ENCODE peak calls at places on chromosomes 4 and X, in four cellular contexts. E is fibroblast of lung, A is breast epithelium, J is heart left ventricle. N is an unnamed sample. For H3K36me3, the result is how much of the 10 kb centered on the place peaks cover.

GRCh38 chr4:16467061-16467460 is 240.8 kb upstream of the TAPT1 start:
- DNase-seq in E (no peak), A (no peak), J (no peak), N (no peak)

GRCh38 chr4:142267101-142267500 is 579.0 kb downstream of the INPP4B start:
- DNase-seq in E (no peak), A (no peak), J (no peak), N (no peak)

GRCh38 chr4:163663454-163664225 is 169.2 kb downstream of the TMA16 start:
- DNase-seq in E (no peak), A (no peak), J (no peak), N (no peak)

GRCh38 chrX:154135458-154136229 is 8.4 kb upstream of the OPN1LW start:
- DNase-seq in E (no peak), A (no peak), J (no peak), N (peak)

GRCh38 chrX:44223150-44223549 is 120.3 kb downstream of the EFHC2 start:
- DNase-seq in E (peak), A (peak), J (no peak), N (no peak)

GRCh38 chr4:105453550-105454201 is 20.2 kb downstream of the PPA2 start:
- DNase-seq in E (no peak), A (no peak), J (no peak), N (no peak)

GRCh38 chrX:124280294-124280902 is 52.1 kb upstream of the TEX13D start:
- DNase-seq in E (peak), A (no peak), J (no peak), N (no peak)

GRCh38 chr4:88219099-88219498 is 60.7 kb upstream of the ABCG2 start:
- DNase-seq in E (peak), A (no peak), J (no peak), N (no peak)

GRCh38 chr4:68466751-68467150 is 19.5 kb downstream of the TMPRSS11E start:
- DNase-seq in E (no peak), A (no peak), J (no peak), N (no peak)

DNA sequence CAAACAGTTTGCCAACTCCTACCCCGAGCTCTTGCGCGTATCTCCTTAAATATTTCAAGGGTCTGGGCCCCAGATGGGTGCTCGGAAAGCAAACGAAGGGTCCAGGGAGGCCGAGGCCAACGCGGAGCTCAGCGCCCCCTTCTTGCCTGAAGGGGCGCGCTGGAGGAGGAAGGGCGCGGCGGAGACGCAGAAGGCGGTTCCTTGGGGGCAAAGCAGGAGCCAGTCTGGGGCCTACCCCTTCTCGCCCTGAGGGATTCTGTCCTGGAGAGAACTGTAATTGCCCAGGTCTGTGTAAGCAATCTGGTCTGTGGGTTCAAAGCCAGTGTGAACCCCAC is 4.0 kb upstream of the SFRP2 start:
- DNase-seq in E (no peak), A (no peak), J (no peak), N (no peak)
- H3K27ac ChIP-seq in E (no peak), A (no peak), J (no peak), N (no peak)

GRCh38 chr4:1744552-1744951 is 23.2 kb downstream of the TACC3 start:
- DNase-seq in E (no peak), A (no peak), J (no peak), N (no peak)

GRCh38 chr4:1745165-1745564 is 23.8 kb downstream of the TACC3 start:
- DNase-seq in E (no peak), A (no peak), J (no peak), N (no peak)

GRCh38 chr4:1745697-1746096 is 24.4 kb downstream of the TACC3 start:
- DNase-seq in E (no peak), A (no peak), J (no peak), N (no peak)

GRCh38 chr4:1743975-1744374 is 22.7 kb downstream of the TACC3 start:
- DNase-seq in E (no peak), A (no peak), J (no peak), N (no peak)

DNA sequence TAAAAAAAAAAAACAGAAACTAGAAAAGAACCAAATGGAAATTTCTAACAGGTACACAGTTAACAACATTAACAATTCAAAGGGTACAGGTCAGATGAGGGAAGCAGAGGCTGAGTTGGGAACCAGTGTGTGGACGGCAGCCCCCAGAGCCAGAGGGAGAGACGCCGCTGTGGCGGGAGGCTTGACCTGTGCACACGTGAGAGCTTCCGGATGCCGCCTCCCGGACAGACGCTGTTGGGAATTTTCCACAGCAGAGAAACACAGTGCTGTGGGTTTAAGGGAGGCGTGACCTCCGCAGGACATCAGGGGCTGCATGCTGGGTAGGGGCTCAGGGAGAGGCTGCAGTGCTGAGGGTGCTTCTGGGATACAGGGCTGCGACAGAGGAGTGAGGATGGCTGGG is 22.2 kb downstream of the TACC3 start:
- DNase-seq in E (no peak), A (no peak), J (no peak), N (no peak)
- H3K36me3 ChIP-seq in E (under half), A (under half), J (half or more), N (under half)

DNA sequence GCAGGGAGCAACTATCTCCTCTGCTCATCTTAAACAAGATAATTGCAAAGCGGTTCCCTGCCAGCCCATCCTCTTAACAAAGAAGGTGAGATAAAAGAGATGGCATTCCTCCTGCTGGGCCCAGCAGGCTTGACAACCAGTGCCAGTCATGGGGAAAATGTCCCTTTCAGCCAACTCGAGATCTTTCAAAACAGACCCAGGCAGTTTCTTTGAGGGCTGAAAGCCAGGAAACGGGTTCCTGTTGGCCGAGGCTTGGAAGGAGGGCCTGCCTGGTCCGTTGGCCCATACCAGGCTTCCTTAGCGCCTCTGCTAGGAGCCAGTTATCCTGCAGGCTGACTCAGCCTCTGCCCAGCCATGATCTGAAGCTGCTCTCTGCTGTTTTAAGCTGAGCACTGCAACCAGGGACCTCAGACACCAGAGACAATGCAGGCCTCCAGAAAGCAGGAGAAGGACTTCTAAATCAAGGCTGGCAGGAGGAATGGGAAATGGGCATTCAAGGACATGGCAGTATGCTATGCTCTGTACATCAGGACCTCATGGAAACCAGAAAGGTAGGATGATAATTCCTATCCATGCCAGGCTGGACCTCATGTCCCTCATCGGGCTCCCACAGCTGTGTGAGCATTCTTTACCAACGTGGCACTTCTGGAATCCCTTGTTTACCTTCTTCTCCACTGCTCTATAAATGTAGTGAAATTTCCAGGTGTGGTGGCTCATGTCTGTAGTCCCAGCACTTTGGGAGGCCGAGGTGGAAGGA is 42.4 kb upstream of the SLC2A9 start:
- DNase-seq in E (peak), A (peak), J (peak), N (no peak)
- TF ChIP-seq CTCF in E (peak), A (peak), J (peak), N (no peak)

GRCh38 chr4:120008957-120009356 is 57.7 kb downstream of the MAD2L1 start:
- DNase-seq in E (no peak), A (no peak), J (no peak), N (no peak)

GRCh38 chr4:120007171-120007894 is 59.3 kb downstream of the MAD2L1 start:
- DNase-seq in E (peak), A (no peak), J (no peak), N (no peak)

GRCh38 chr4:120009731-120010130 is 56.9 kb downstream of the MAD2L1 start:
- DNase-seq in E (peak), A (no peak), J (no peak), N (no peak)

GRCh38 chr4:120005527-120005926 is 61.1 kb downstream of the MAD2L1 start:
- DNase-seq in E (no peak), A (no peak), J (no peak), N (no peak)

GRCh38 chr4:120008075-120008474 is 58.6 kb downstream of the MAD2L1 start:
- DNase-seq in E (no peak), A (no peak), J (no peak), N (no peak)
- H3K27ac ChIP-seq in E (no peak), A (no peak), J (no peak), N (no peak)

DNA sequence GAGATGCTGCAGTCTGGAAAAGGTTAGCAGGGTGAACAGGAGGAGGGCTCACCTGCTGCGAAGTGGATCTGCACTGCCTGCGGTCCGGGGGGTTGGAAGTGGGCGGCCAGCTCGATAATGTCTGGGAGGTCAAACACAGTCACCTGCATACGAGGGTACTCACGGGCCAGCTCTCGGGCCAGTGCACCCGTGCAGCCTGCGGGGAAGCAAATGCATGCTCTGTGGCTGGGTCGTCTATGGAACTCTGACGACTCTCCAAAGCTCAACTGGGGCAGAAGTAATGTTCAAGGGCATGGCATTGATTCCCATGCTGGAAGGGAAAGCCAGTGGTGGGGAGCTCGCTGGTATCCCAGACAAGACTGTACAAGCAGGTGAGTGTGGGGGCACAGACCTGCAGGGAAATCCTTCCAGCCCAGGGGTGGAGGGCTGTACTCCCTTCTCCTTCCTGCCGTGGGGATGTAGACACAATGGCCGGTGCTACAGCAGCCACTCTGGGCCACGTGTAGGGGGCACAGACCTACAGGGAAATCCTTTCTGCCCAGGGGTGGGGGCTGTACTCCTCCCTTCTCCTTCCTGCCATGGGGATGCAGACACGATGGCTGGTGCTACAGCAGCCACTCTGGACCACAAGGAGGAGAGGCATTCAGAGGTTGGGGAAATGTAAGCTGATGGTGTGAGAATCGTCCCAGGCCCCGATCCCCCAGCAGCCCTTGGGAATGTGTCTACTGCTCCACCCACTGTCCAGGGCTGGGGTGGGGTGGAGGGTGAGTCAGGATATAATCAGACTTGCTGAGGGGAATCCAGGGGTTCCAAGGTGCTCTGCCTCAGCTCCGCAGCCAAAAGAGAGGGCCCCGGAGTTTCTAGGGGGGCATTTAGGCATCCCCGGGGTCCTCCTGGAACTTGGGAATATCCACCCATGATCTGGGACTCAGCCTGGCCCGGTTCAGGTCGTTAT is 26.3 kb upstream of the SLC25A6 start:
- DNase-seq in E (no peak), A (no peak), J (no peak), N (no peak)
- H3K36me3 ChIP-seq in E (under half), A (under half), J (under half), N (under half)

GRCh38 chrX:130024127-130024526 is 41.7 kb downstream of the BCORL1 start:
- DNase-seq in E (peak), A (peak), J (peak), N (peak)

GRCh38 chrX:130027569-130027968 is 45.1 kb downstream of the BCORL1 start:
- DNase-seq in E (no peak), A (no peak), J (no peak), N (no peak)

GRCh38 chrX:130028196-130028595 is 45.8 kb downstream of the BCORL1 start:
- DNase-seq in E (peak), A (no peak), J (peak), N (peak)

GRCh38 chrX:130020661-130021324 is 38.4 kb downstream of the BCORL1 start:
- DNase-seq in E (no peak), A (no peak), J (no peak), N (no peak)

DNA sequence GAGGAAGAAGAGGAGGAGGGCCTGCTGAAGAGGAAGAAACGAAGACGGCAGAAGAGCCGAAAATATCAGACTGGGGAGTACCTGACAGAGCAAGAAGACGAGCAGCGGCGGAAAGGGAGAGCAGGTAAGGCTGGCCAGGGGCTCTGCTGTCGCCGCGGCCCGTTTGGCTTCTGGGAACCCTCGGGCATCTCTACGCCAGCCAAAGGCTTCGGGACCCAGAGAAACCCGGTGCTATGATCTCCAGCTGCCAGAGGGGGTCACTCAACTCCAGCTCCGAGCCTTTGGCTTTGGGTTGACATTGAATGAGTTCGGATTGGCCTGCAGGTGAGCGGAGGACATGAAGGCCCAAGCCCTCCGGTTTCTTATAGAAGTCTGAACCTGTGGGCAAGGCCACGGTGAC is 42.8 kb downstream of the BCORL1 start:
- DNase-seq in E (no peak), A (no peak), J (no peak), N (no peak)
- TF ChIP-seq CTCF in E (no peak), A (no peak), J (no peak), N (no peak)

N was measured in CD8-positive, alpha-beta T cell.